ENCODE peak calls at places on chromosomes 13 and 19, in ten cellular contexts. One of them, this sample, is unnamed.

GRCh38 chr19:36371886-36372285 is 7.1 kb downstream of the ZFP14 start:
- DNase-seq in hypothalamus: no peak
- DNase-seq in stimulated activated CD8-positive, alpha-beta memory T cell treated with anti-CD3 and anti-CD28 coated beads, Interleukin-4, amount 100 ng/mL, for 1 hour: no peak
- DNase-seq in LHCN-M2: no peak
- DNase-seq in stimulated activated CD4-positive, alpha-beta T cell treated with anti-CD3 and anti-CD28 coated beads, Interleukin-1b, Interleukin-23, amount 100 ng/mL, for 48 hours: no peak
- DNase-seq in NT2/D1: no peak
- DNase-seq in HFFc6: no peak
- DNase-seq in retina: no peak
- DNase-seq in activated T-helper 1 cell treated with anti-CD3 and anti-CD28 coated beads, Interleukin-2, amount 50 U/mL, for 16 hours: no peak
- DNase-seq in astrocyte of the hippocampus: no peak
- DNase-seq in this sample: no peak

GRCh38 chr19:13981021-13981420 is 25.1 kb downstream of the RFX1 start:
- DNase-seq in hypothalamus: no peak
- DNase-seq in stimulated activated CD8-positive, alpha-beta memory T cell treated with anti-CD3 and anti-CD28 coated beads, Interleukin-4, amount 100 ng/mL, for 1 hour: no peak
- DNase-seq in LHCN-M2: no peak
- DNase-seq in stimulated activated CD4-positive, alpha-beta T cell treated with anti-CD3 and anti-CD28 coated beads, Interleukin-1b, Interleukin-23, amount 100 ng/mL, for 48 hours: no peak
- DNase-seq in NT2/D1: no peak
- DNase-seq in HFFc6: no peak
- DNase-seq in retina: no peak
- DNase-seq in activated T-helper 1 cell treated with anti-CD3 and anti-CD28 coated beads, Interleukin-2, amount 50 U/mL, for 16 hours: no peak
- DNase-seq in astrocyte of the hippocampus: no peak
- DNase-seq in this sample: no peak

GRCh38 chr19:41699968-41700323 is 8.5 kb upstream of the CEACAM5 start:
- DNase-seq in hypothalamus: no peak
- DNase-seq in stimulated activated CD8-positive, alpha-beta memory T cell treated with anti-CD3 and anti-CD28 coated beads, Interleukin-4, amount 100 ng/mL, for 1 hour: no peak
- DNase-seq in LHCN-M2: no peak
- DNase-seq in stimulated activated CD4-positive, alpha-beta T cell treated with anti-CD3 and anti-CD28 coated beads, Interleukin-1b, Interleukin-23, amount 100 ng/mL, for 48 hours: no peak
- DNase-seq in NT2/D1: no peak
- DNase-seq in HFFc6: no peak
- DNase-seq in retina: no peak
- DNase-seq in activated T-helper 1 cell treated with anti-CD3 and anti-CD28 coated beads, Interleukin-2, amount 50 U/mL, for 16 hours: no peak
- DNase-seq in astrocyte of the hippocampus: no peak
- DNase-seq in this sample: no peak

GRCh38 chr19:7515091-7515470 is 822 bp upstream of the ZNF358 start:
- DNase-seq in hypothalamus: no peak
- DNase-seq in stimulated activated CD8-positive, alpha-beta memory T cell treated with anti-CD3 and anti-CD28 coated beads, Interleukin-4, amount 100 ng/mL, for 1 hour: no peak
- DNase-seq in LHCN-M2: no peak
- DNase-seq in stimulated activated CD4-positive, alpha-beta T cell treated with anti-CD3 and anti-CD28 coated beads, Interleukin-1b, Interleukin-23, amount 100 ng/mL, for 48 hours: no peak
- DNase-seq in NT2/D1: no peak
- DNase-seq in HFFc6: no peak
- DNase-seq in retina: no peak
- DNase-seq in activated T-helper 1 cell treated with anti-CD3 and anti-CD28 coated beads, Interleukin-2, amount 50 U/mL, for 16 hours: no peak
- DNase-seq in astrocyte of the hippocampus: no peak
- DNase-seq in this sample: peak; percentile 66

GRCh38 chr13:23440821-23441608 is 7.5 kb upstream of the SACS start:
- DNase-seq in hypothalamus: no peak
- DNase-seq in stimulated activated CD8-positive, alpha-beta memory T cell treated with anti-CD3 and anti-CD28 coated beads, Interleukin-4, amount 100 ng/mL, for 1 hour: no peak
- DNase-seq in LHCN-M2: peak; percentile 80
- DNase-seq in stimulated activated CD4-positive, alpha-beta T cell treated with anti-CD3 and anti-CD28 coated beads, Interleukin-1b, Interleukin-23, amount 100 ng/mL, for 48 hours: no peak
- DNase-seq in NT2/D1: no peak
- DNase-seq in HFFc6: no peak
- DNase-seq in retina: no peak
- DNase-seq in activated T-helper 1 cell treated with anti-CD3 and anti-CD28 coated beads, Interleukin-2, amount 50 U/mL, for 16 hours: no peak
- DNase-seq in astrocyte of the hippocampus: peak; percentile 48
- DNase-seq in this sample: no peak

GRCh38 chr19:8057545-8058270 is 5.1 kb downstream of the CCL25 start:
- DNase-seq in hypothalamus: no peak
- DNase-seq in stimulated activated CD8-positive, alpha-beta memory T cell treated with anti-CD3 and anti-CD28 coated beads, Interleukin-4, amount 100 ng/mL, for 1 hour: no peak
- DNase-seq in LHCN-M2: no peak
- DNase-seq in stimulated activated CD4-positive, alpha-beta T cell treated with anti-CD3 and anti-CD28 coated beads, Interleukin-1b, Interleukin-23, amount 100 ng/mL, for 48 hours: no peak
- DNase-seq in NT2/D1: no peak
- DNase-seq in HFFc6: no peak
- DNase-seq in retina: no peak
- DNase-seq in activated T-helper 1 cell treated with anti-CD3 and anti-CD28 coated beads, Interleukin-2, amount 50 U/mL, for 16 hours: no peak
- DNase-seq in astrocyte of the hippocampus: no peak
- DNase-seq in this sample: no peak

GRCh38 chr19:19034204-19034624 is 811 bp downstream of the ARMC6 start:
- DNase-seq in hypothalamus: no peak
- DNase-seq in stimulated activated CD8-positive, alpha-beta memory T cell treated with anti-CD3 and anti-CD28 coated beads, Interleukin-4, amount 100 ng/mL, for 1 hour: no peak
- DNase-seq in LHCN-M2: peak; percentile 63
- DNase-seq in stimulated activated CD4-positive, alpha-beta T cell treated with anti-CD3 and anti-CD28 coated beads, Interleukin-1b, Interleukin-23, amount 100 ng/mL, for 48 hours: peak; percentile 83
- DNase-seq in NT2/D1: peak; percentile 74
- DNase-seq in HFFc6: peak; percentile 75
- DNase-seq in retina: peak; percentile 24
- DNase-seq in activated T-helper 1 cell treated with anti-CD3 and anti-CD28 coated beads, Interleukin-2, amount 50 U/mL, for 16 hours: peak; percentile 41
- DNase-seq in astrocyte of the hippocampus: peak; percentile 77
- DNase-seq in this sample: no peak

GRCh38 chr13:39601636-39602035 is 1.4 kb downstream of the LHFPL6 start:
- DNase-seq in hypothalamus: no peak
- DNase-seq in stimulated activated CD8-positive, alpha-beta memory T cell treated with anti-CD3 and anti-CD28 coated beads, Interleukin-4, amount 100 ng/mL, for 1 hour: no peak
- DNase-seq in LHCN-M2: no peak
- DNase-seq in stimulated activated CD4-positive, alpha-beta T cell treated with anti-CD3 and anti-CD28 coated beads, Interleukin-1b, Interleukin-23, amount 100 ng/mL, for 48 hours: no peak
- DNase-seq in NT2/D1: no peak
- DNase-seq in HFFc6: no peak
- DNase-seq in retina: no peak
- DNase-seq in activated T-helper 1 cell treated with anti-CD3 and anti-CD28 coated beads, Interleukin-2, amount 50 U/mL, for 16 hours: no peak
- DNase-seq in astrocyte of the hippocampus: no peak
- DNase-seq in this sample: no peak

GRCh38 chr13:44734204-44734707 is 158.1 kb upstream of the TSC22D1 start:
- DNase-seq in hypothalamus: no peak
- DNase-seq in stimulated activated CD8-positive, alpha-beta memory T cell treated with anti-CD3 and anti-CD28 coated beads, Interleukin-4, amount 100 ng/mL, for 1 hour: no peak
- DNase-seq in LHCN-M2: peak; percentile 54
- DNase-seq in stimulated activated CD4-positive, alpha-beta T cell treated with anti-CD3 and anti-CD28 coated beads, Interleukin-1b, Interleukin-23, amount 100 ng/mL, for 48 hours: no peak
- DNase-seq in NT2/D1: no peak
- DNase-seq in HFFc6: peak; percentile 36
- DNase-seq in retina: no peak
- DNase-seq in activated T-helper 1 cell treated with anti-CD3 and anti-CD28 coated beads, Interleukin-2, amount 50 U/mL, for 16 hours: no peak
- DNase-seq in astrocyte of the hippocampus: peak; percentile 87
- DNase-seq in this sample: no peak

GRCh38 chr19:10086904-10087256 is 763 bp downstream of the SHFL start:
- DNase-seq in hypothalamus: no peak
- DNase-seq in stimulated activated CD8-positive, alpha-beta memory T cell treated with anti-CD3 and anti-CD28 coated beads, Interleukin-4, amount 100 ng/mL, for 1 hour: no peak
- DNase-seq in LHCN-M2: no peak
- DNase-seq in stimulated activated CD4-positive, alpha-beta T cell treated with anti-CD3 and anti-CD28 coated beads, Interleukin-1b, Interleukin-23, amount 100 ng/mL, for 48 hours: peak; percentile 39
- DNase-seq in NT2/D1: no peak
- DNase-seq in HFFc6: no peak
- DNase-seq in retina: peak; percentile 23
- DNase-seq in activated T-helper 1 cell treated with anti-CD3 and anti-CD28 coated beads, Interleukin-2, amount 50 U/mL, for 16 hours: no peak
- DNase-seq in astrocyte of the hippocampus: peak; percentile 35
- DNase-seq in this sample: no peak

GRCh38 chr19:31955884-31956283 is 389.5 kb upstream of the ZNF507 start:
- DNase-seq in hypothalamus: no peak
- DNase-seq in stimulated activated CD8-positive, alpha-beta memory T cell treated with anti-CD3 and anti-CD28 coated beads, Interleukin-4, amount 100 ng/mL, for 1 hour: no peak
- DNase-seq in LHCN-M2: no peak
- DNase-seq in stimulated activated CD4-positive, alpha-beta T cell treated with anti-CD3 and anti-CD28 coated beads, Interleukin-1b, Interleukin-23, amount 100 ng/mL, for 48 hours: no peak
- DNase-seq in NT2/D1: no peak
- DNase-seq in HFFc6: no peak
- DNase-seq in retina: no peak
- DNase-seq in activated T-helper 1 cell treated with anti-CD3 and anti-CD28 coated beads, Interleukin-2, amount 50 U/mL, for 16 hours: no peak
- DNase-seq in astrocyte of the hippocampus: no peak
- DNase-seq in this sample: no peak

GRCh38 chr19:40756502-40757110 is 5.6 kb downstream of the SNRPA start:
- DNase-seq in hypothalamus: no peak
- DNase-seq in stimulated activated CD8-positive, alpha-beta memory T cell treated with anti-CD3 and anti-CD28 coated beads, Interleukin-4, amount 100 ng/mL, for 1 hour: no peak
- DNase-seq in LHCN-M2: no peak
- DNase-seq in stimulated activated CD4-positive, alpha-beta T cell treated with anti-CD3 and anti-CD28 coated beads, Interleukin-1b, Interleukin-23, amount 100 ng/mL, for 48 hours: peak; percentile 40
- DNase-seq in NT2/D1: no peak
- DNase-seq in HFFc6: no peak
- DNase-seq in retina: no peak
- DNase-seq in activated T-helper 1 cell treated with anti-CD3 and anti-CD28 coated beads, Interleukin-2, amount 50 U/mL, for 16 hours: no peak
- DNase-seq in astrocyte of the hippocampus: peak; percentile 28
- DNase-seq in this sample: no peak

GRCh38 chr19:15418588-15419412 is at the start of gene AKAP8L:
- DNase-seq in hypothalamus: peak; percentile 79
- DNase-seq in stimulated activated CD8-positive, alpha-beta memory T cell treated with anti-CD3 and anti-CD28 coated beads, Interleukin-4, amount 100 ng/mL, for 1 hour: peak; percentile 91
- DNase-seq in LHCN-M2: peak; percentile 100
- DNase-seq in stimulated activated CD4-positive, alpha-beta T cell treated with anti-CD3 and anti-CD28 coated beads, Interleukin-1b, Interleukin-23, amount 100 ng/mL, for 48 hours: peak; percentile 99
- DNase-seq in NT2/D1: peak; percentile 100
- DNase-seq in HFFc6: peak; percentile 100
- DNase-seq in retina: peak; percentile 99
- DNase-seq in activated T-helper 1 cell treated with anti-CD3 and anti-CD28 coated beads, Interleukin-2, amount 50 U/mL, for 16 hours: peak; percentile 95
- DNase-seq in astrocyte of the hippocampus: peak; percentile 100
- DNase-seq in this sample: peak; percentile 99

GRCh38 chr19:2014731-2015610 is 543 bp downstream of the BTBD2 start:
- DNase-seq in hypothalamus: no peak
- DNase-seq in stimulated activated CD8-positive, alpha-beta memory T cell treated with anti-CD3 and anti-CD28 coated beads, Interleukin-4, amount 100 ng/mL, for 1 hour: no peak
- DNase-seq in LHCN-M2: no peak
- DNase-seq in stimulated activated CD4-positive, alpha-beta T cell treated with anti-CD3 and anti-CD28 coated beads, Interleukin-1b, Interleukin-23, amount 100 ng/mL, for 48 hours: no peak
- DNase-seq in NT2/D1: no peak
- DNase-seq in HFFc6: no peak
- DNase-seq in retina: no peak
- DNase-seq in activated T-helper 1 cell treated with anti-CD3 and anti-CD28 coated beads, Interleukin-2, amount 50 U/mL, for 16 hours: no peak
- DNase-seq in astrocyte of the hippocampus: peak; percentile 53
- DNase-seq in this sample: no peak

GRCh38 chr19:44278181-44278690 is 18.6 kb downstream of the ZNF233 start:
- DNase-seq in hypothalamus: no peak
- DNase-seq in stimulated activated CD8-positive, alpha-beta memory T cell treated with anti-CD3 and anti-CD28 coated beads, Interleukin-4, amount 100 ng/mL, for 1 hour: no peak
- DNase-seq in LHCN-M2: no peak
- DNase-seq in stimulated activated CD4-positive, alpha-beta T cell treated with anti-CD3 and anti-CD28 coated beads, Interleukin-1b, Interleukin-23, amount 100 ng/mL, for 48 hours: no peak
- DNase-seq in NT2/D1: no peak
- DNase-seq in HFFc6: peak; percentile 38
- DNase-seq in retina: no peak
- DNase-seq in activated T-helper 1 cell treated with anti-CD3 and anti-CD28 coated beads, Interleukin-2, amount 50 U/mL, for 16 hours: no peak
- DNase-seq in astrocyte of the hippocampus: no peak
- DNase-seq in this sample: no peak

GRCh38 chr19:50646074-50646807 is 3.0 kb upstream of the C19orf81 start:
- DNase-seq in hypothalamus: no peak
- DNase-seq in stimulated activated CD8-positive, alpha-beta memory T cell treated with anti-CD3 and anti-CD28 coated beads, Interleukin-4, amount 100 ng/mL, for 1 hour: no peak
- DNase-seq in LHCN-M2: peak; percentile 74
- DNase-seq in stimulated activated CD4-positive, alpha-beta T cell treated with anti-CD3 and anti-CD28 coated beads, Interleukin-1b, Interleukin-23, amount 100 ng/mL, for 48 hours: no peak
- DNase-seq in NT2/D1: no peak
- DNase-seq in HFFc6: peak; percentile 76
- DNase-seq in retina: no peak
- DNase-seq in activated T-helper 1 cell treated with anti-CD3 and anti-CD28 coated beads, Interleukin-2, amount 50 U/mL, for 16 hours: no peak
- DNase-seq in astrocyte of the hippocampus: peak; percentile 16
- DNase-seq in this sample: no peak

GRCh38 chr19:51097166-51097736 is 11.0 kb downstream of the CTU1 start:
- DNase-seq in hypothalamus: peak; percentile 6
- DNase-seq in stimulated activated CD8-positive, alpha-beta memory T cell treated with anti-CD3 and anti-CD28 coated beads, Interleukin-4, amount 100 ng/mL, for 1 hour: peak; percentile 55
- DNase-seq in LHCN-M2: peak; percentile 26
- DNase-seq in stimulated activated CD4-positive, alpha-beta T cell treated with anti-CD3 and anti-CD28 coated beads, Interleukin-1b, Interleukin-23, amount 100 ng/mL, for 48 hours: peak; percentile 69
- DNase-seq in NT2/D1: peak; percentile 28
- DNase-seq in HFFc6: peak; percentile 47
- DNase-seq in retina: peak; percentile 43
- DNase-seq in activated T-helper 1 cell treated with anti-CD3 and anti-CD28 coated beads, Interleukin-2, amount 50 U/mL, for 16 hours: peak; percentile 52
- DNase-seq in astrocyte of the hippocampus: peak; percentile 65
- DNase-seq in this sample: no peak

GRCh38 chr13:26601669-26602068 is 44.2 kb downstream of the WASF3 start:
- DNase-seq in hypothalamus: no peak
- DNase-seq in stimulated activated CD8-positive, alpha-beta memory T cell treated with anti-CD3 and anti-CD28 coated beads, Interleukin-4, amount 100 ng/mL, for 1 hour: no peak
- DNase-seq in LHCN-M2: peak; percentile 71
- DNase-seq in stimulated activated CD4-positive, alpha-beta T cell treated with anti-CD3 and anti-CD28 coated beads, Interleukin-1b, Interleukin-23, amount 100 ng/mL, for 48 hours: no peak
- DNase-seq in NT2/D1: no peak
- DNase-seq in HFFc6: peak; percentile 76
- DNase-seq in retina: no peak
- DNase-seq in activated T-helper 1 cell treated with anti-CD3 and anti-CD28 coated beads, Interleukin-2, amount 50 U/mL, for 16 hours: no peak
- DNase-seq in astrocyte of the hippocampus: peak; percentile 26
- DNase-seq in this sample: no peak

GRCh38 chr19:52214241-52214640 is 24.4 kb downstream of the PPP2R1A start:
- DNase-seq in hypothalamus: no peak
- DNase-seq in stimulated activated CD8-positive, alpha-beta memory T cell treated with anti-CD3 and anti-CD28 coated beads, Interleukin-4, amount 100 ng/mL, for 1 hour: no peak
- DNase-seq in LHCN-M2: no peak
- DNase-seq in stimulated activated CD4-positive, alpha-beta T cell treated with anti-CD3 and anti-CD28 coated beads, Interleukin-1b, Interleukin-23, amount 100 ng/mL, for 48 hours: no peak
- DNase-seq in NT2/D1: no peak
- DNase-seq in HFFc6: peak; percentile 17
- DNase-seq in retina: no peak
- DNase-seq in activated T-helper 1 cell treated with anti-CD3 and anti-CD28 coated beads, Interleukin-2, amount 50 U/mL, for 16 hours: no peak
- DNase-seq in astrocyte of the hippocampus: no peak
- DNase-seq in this sample: no peak

GRCh38 chr13:40498461-40498860 is 168.0 kb downstream of the FOXO1 start:
- DNase-seq in hypothalamus: no peak
- DNase-seq in stimulated activated CD8-positive, alpha-beta memory T cell treated with anti-CD3 and anti-CD28 coated beads, Interleukin-4, amount 100 ng/mL, for 1 hour: no peak
- DNase-seq in LHCN-M2: no peak
- DNase-seq in stimulated activated CD4-positive, alpha-beta T cell treated with anti-CD3 and anti-CD28 coated beads, Interleukin-1b, Interleukin-23, amount 100 ng/mL, for 48 hours: no peak
- DNase-seq in NT2/D1: no peak
- DNase-seq in HFFc6: no peak
- DNase-seq in retina: no peak
- DNase-seq in activated T-helper 1 cell treated with anti-CD3 and anti-CD28 coated beads, Interleukin-2, amount 50 U/mL, for 16 hours: no peak
- DNase-seq in astrocyte of the hippocampus: no peak
- DNase-seq in this sample: no peak

GRCh38 chr13:100334209-100334608 is 245.3 kb downstream of the PCCA start:
- DNase-seq in hypothalamus: no peak
- DNase-seq in stimulated activated CD8-positive, alpha-beta memory T cell treated with anti-CD3 and anti-CD28 coated beads, Interleukin-4, amount 100 ng/mL, for 1 hour: no peak
- DNase-seq in LHCN-M2: peak; percentile 43
- DNase-seq in stimulated activated CD4-positive, alpha-beta T cell treated with anti-CD3 and anti-CD28 coated beads, Interleukin-1b, Interleukin-23, amount 100 ng/mL, for 48 hours: no peak
- DNase-seq in NT2/D1: no peak
- DNase-seq in HFFc6: no peak
- DNase-seq in retina: no peak
- DNase-seq in activated T-helper 1 cell treated with anti-CD3 and anti-CD28 coated beads, Interleukin-2, amount 50 U/mL, for 16 hours: no peak
- DNase-seq in astrocyte of the hippocampus: no peak
- DNase-seq in this sample: no peak

GRCh38 chr13:30690282-30691188 is 44.8 kb upstream of the ALOX5AP start:
- DNase-seq in hypothalamus: no peak
- DNase-seq in stimulated activated CD8-positive, alpha-beta memory T cell treated with anti-CD3 and anti-CD28 coated beads, Interleukin-4, amount 100 ng/mL, for 1 hour: no peak
- DNase-seq in LHCN-M2: peak; percentile 97
- DNase-seq in stimulated activated CD4-positive, alpha-beta T cell treated with anti-CD3 and anti-CD28 coated beads, Interleukin-1b, Interleukin-23, amount 100 ng/mL, for 48 hours: no peak
- DNase-seq in NT2/D1: no peak
- DNase-seq in HFFc6: peak; percentile 85
- DNase-seq in retina: no peak
- DNase-seq in activated T-helper 1 cell treated with anti-CD3 and anti-CD28 coated beads, Interleukin-2, amount 50 U/mL, for 16 hours: no peak
- DNase-seq in astrocyte of the hippocampus: peak; percentile 53
- DNase-seq in this sample: peak; percentile 81

GRCh38 chr13:43573361-43573740 is 213.4 kb downstream of the ENOX1 start:
- DNase-seq in hypothalamus: no peak
- DNase-seq in stimulated activated CD8-positive, alpha-beta memory T cell treated with anti-CD3 and anti-CD28 coated beads, Interleukin-4, amount 100 ng/mL, for 1 hour: no peak
- DNase-seq in LHCN-M2: peak; percentile 44
- DNase-seq in stimulated activated CD4-positive, alpha-beta T cell treated with anti-CD3 and anti-CD28 coated beads, Interleukin-1b, Interleukin-23, amount 100 ng/mL, for 48 hours: no peak
- DNase-seq in NT2/D1: no peak
- DNase-seq in HFFc6: peak; percentile 13
- DNase-seq in retina: no peak
- DNase-seq in activated T-helper 1 cell treated with anti-CD3 and anti-CD28 coated beads, Interleukin-2, amount 50 U/mL, for 16 hours: no peak
- DNase-seq in astrocyte of the hippocampus: peak; percentile 64
- DNase-seq in this sample: no peak

GRCh38 chr19:40464059-40465024 is 1.2 kb downstream of the BLVRB start:
- DNase-seq in hypothalamus: peak; percentile 9
- DNase-seq in stimulated activated CD8-positive, alpha-beta memory T cell treated with anti-CD3 and anti-CD28 coated beads, Interleukin-4, amount 100 ng/mL, for 1 hour: peak; percentile 37
- DNase-seq in LHCN-M2: peak; percentile 89
- DNase-seq in stimulated activated CD4-positive, alpha-beta T cell treated with anti-CD3 and anti-CD28 coated beads, Interleukin-1b, Interleukin-23, amount 100 ng/mL, for 48 hours: peak; percentile 69
- DNase-seq in NT2/D1: no peak
- DNase-seq in HFFc6: peak; percentile 88
- DNase-seq in retina: peak; percentile 63
- DNase-seq in activated T-helper 1 cell treated with anti-CD3 and anti-CD28 coated beads, Interleukin-2, amount 50 U/mL, for 16 hours: peak; percentile 50
- DNase-seq in astrocyte of the hippocampus: peak; percentile 93
- DNase-seq in this sample: peak; percentile 94

GRCh38 chr19:47267350-47267759 is 7.3 kb upstream of the INAFM1 start:
- DNase-seq in hypothalamus: peak; percentile 10
- DNase-seq in stimulated activated CD8-positive, alpha-beta memory T cell treated with anti-CD3 and anti-CD28 coated beads, Interleukin-4, amount 100 ng/mL, for 1 hour: no peak
- DNase-seq in LHCN-M2: no peak
- DNase-seq in stimulated activated CD4-positive, alpha-beta T cell treated with anti-CD3 and anti-CD28 coated beads, Interleukin-1b, Interleukin-23, amount 100 ng/mL, for 48 hours: no peak
- DNase-seq in NT2/D1: no peak
- DNase-seq in HFFc6: no peak
- DNase-seq in retina: no peak
- DNase-seq in activated T-helper 1 cell treated with anti-CD3 and anti-CD28 coated beads, Interleukin-2, amount 50 U/mL, for 16 hours: no peak
- DNase-seq in astrocyte of the hippocampus: no peak
- DNase-seq in this sample: no peak

GRCh38 chr13:60335531-60335930 is 61.5 kb upstream of the TDRD3 start:
- DNase-seq in hypothalamus: no peak
- DNase-seq in stimulated activated CD8-positive, alpha-beta memory T cell treated with anti-CD3 and anti-CD28 coated beads, Interleukin-4, amount 100 ng/mL, for 1 hour: no peak
- DNase-seq in LHCN-M2: peak; percentile 10
- DNase-seq in stimulated activated CD4-positive, alpha-beta T cell treated with anti-CD3 and anti-CD28 coated beads, Interleukin-1b, Interleukin-23, amount 100 ng/mL, for 48 hours: no peak
- DNase-seq in NT2/D1: no peak
- DNase-seq in HFFc6: no peak
- DNase-seq in retina: no peak
- DNase-seq in activated T-helper 1 cell treated with anti-CD3 and anti-CD28 coated beads, Interleukin-2, amount 50 U/mL, for 16 hours: no peak
- DNase-seq in astrocyte of the hippocampus: no peak
- DNase-seq in this sample: no peak

GRCh38 chr13:107907065-107907464 is 308.3 kb downstream of the LIG4 start:
- DNase-seq in hypothalamus: no peak
- DNase-seq in stimulated activated CD8-positive, alpha-beta memory T cell treated with anti-CD3 and anti-CD28 coated beads, Interleukin-4, amount 100 ng/mL, for 1 hour: no peak
- DNase-seq in LHCN-M2: no peak
- DNase-seq in stimulated activated CD4-positive, alpha-beta T cell treated with anti-CD3 and anti-CD28 coated beads, Interleukin-1b, Interleukin-23, amount 100 ng/mL, for 48 hours: no peak
- DNase-seq in NT2/D1: no peak
- DNase-seq in HFFc6: no peak
- DNase-seq in retina: no peak
- DNase-seq in activated T-helper 1 cell treated with anti-CD3 and anti-CD28 coated beads, Interleukin-2, amount 50 U/mL, for 16 hours: no peak
- DNase-seq in astrocyte of the hippocampus: peak; percentile 44
- DNase-seq in this sample: no peak

GRCh38 chr13:38514575-38514974 is 164.9 kb downstream of the UFM1 start:
- DNase-seq in hypothalamus: no peak
- DNase-seq in stimulated activated CD8-positive, alpha-beta memory T cell treated with anti-CD3 and anti-CD28 coated beads, Interleukin-4, amount 100 ng/mL, for 1 hour: no peak
- DNase-seq in LHCN-M2: no peak
- DNase-seq in stimulated activated CD4-positive, alpha-beta T cell treated with anti-CD3 and anti-CD28 coated beads, Interleukin-1b, Interleukin-23, amount 100 ng/mL, for 48 hours: no peak
- DNase-seq in NT2/D1: no peak
- DNase-seq in HFFc6: no peak
- DNase-seq in retina: no peak
- DNase-seq in activated T-helper 1 cell treated with anti-CD3 and anti-CD28 coated beads, Interleukin-2, amount 50 U/mL, for 16 hours: no peak
- DNase-seq in astrocyte of the hippocampus: no peak
- DNase-seq in this sample: no peak

This sample was measured in right atrium auricular region.